ENCODE peak calls at places on chromosomes 4 and X, in ten cellular contexts. L is activated T-cell treated with anti-CD3 and anti-CD28 coated beads for 48 hours, Z is T-helper 17 cell, U is NCI-H1092, M is endothelial cell of umbilical vein, O is left cardiac atrium, A is AG09309, W is COR-L47, F is GM04504, R is HL-60. V is an unnamed sample.

GRCh38 chr4:145186719-145187118 is 6.3 kb upstream of the OTUD4 start:
- DNase-seq in L (no peak), Z (no peak), U (no peak), M (no peak), O (no peak), A (no peak), W (no peak), F (no peak), R (no peak), V (no peak)

GRCh38 chr4:158010346-158010745 is 162.5 kb downstream of the GASK1B start:
- DNase-seq in L (no peak), Z (no peak), U (no peak), M (no peak), O (no peak), A (no peak), W (no peak), F (no peak), R (no peak), V (no peak)

GRCh38 chr4:110139815-110140214 is 58.6 kb downstream of the ELOVL6 start:
- DNase-seq in L (no peak), Z (no peak), U (no peak), M (no peak), O (no peak), A (no peak), W (no peak), F (no peak), R (no peak), V (no peak)

GRCh38 chr4:120873554-120873953 is 49.0 kb downstream of the PRDM5 start:
- DNase-seq in L (no peak), Z (no peak), U (no peak), M (no peak), O (no peak), A (no peak), W (no peak), F (no peak), R (no peak), V (no peak)

GRCh38 chr4:83362492-83363329 is 28.1 kb upstream of the HPSE start:
- DNase-seq in L (no peak), Z (no peak), U (no peak), M (peak; percentile 61), O (no peak), A (peak; percentile 17), W (peak; percentile 2), F (no peak), R (peak; percentile 4), V (no peak)

GRCh38 chrX:8413279-8413678 is 51.4 kb upstream of the VCX3B start:
- DNase-seq in L (no peak), Z (no peak), U (no peak), M (no peak), O (no peak), A (no peak), W (no peak), F (no peak), R (no peak), V (no peak)

GRCh38 chrX:114087543-114087942 is 496.3 kb upstream of the HTR2C start:
- DNase-seq in L (no peak), Z (no peak), U (no peak), M (no peak), O (no peak), A (no peak), W (no peak), F (no peak), R (no peak), V (no peak)

GRCh38 chr4:113106076-113106475 is 56.6 kb downstream of the ANK2 start:
- DNase-seq in L (no peak), Z (no peak), U (no peak), M (no peak), O (no peak), A (peak; percentile 31), W (peak; percentile 23), F (peak; percentile 18), R (no peak), V (no peak)

GRCh38 chr4:8307714-8308113 is 38.2 kb downstream of the HTRA3 start:
- DNase-seq in L (no peak), Z (no peak), U (no peak), M (no peak), O (no peak), A (no peak), W (no peak), F (no peak), R (no peak), V (peak; percentile 46)

V was measured in sigmoid colon.